ENCODE peak calls at places on chromosomes 1 and 21, in nine cellular contexts. One of them, this sample, is unnamed.

GRCh38 chr1:205576805-205577761 is 54.7 kb downstream of the ELK4 start:
- DNase-seq in lower leg skin: no peak
- DNase-seq in HCT116: no peak
- DNase-seq in tibial nerve: no peak
- DNase-seq in heart left ventricle: no peak
- DNase-seq in Peyer's patch: no peak
- DNase-seq in sigmoid colon: peak
- DNase-seq in IMR-90: no peak
- DNase-seq in GM12878: no peak
- DNase-seq in this sample: no peak

GRCh38 chr21:42681296-42682206 is 28.1 kb downstream of the PDE9A start:
- DNase-seq in tibial nerve: no peak
- DNase-seq in IMR-90: no peak
- DNase-seq in GM12878: no peak
- DNase-seq in lower leg skin: no peak
- DNase-seq in HCT116: no peak
- DNase-seq in Peyer's patch: no peak
- DNase-seq in heart left ventricle: no peak
- DNase-seq in sigmoid colon: no peak
- DNase-seq in this sample: no peak

GRCh38 chr1:171218661-171219060 is 29.6 kb upstream of the FMO1 start:
- DNase-seq in GM12878: no peak
- DNase-seq in heart left ventricle: no peak
- DNase-seq in tibial nerve: no peak
- DNase-seq in lower leg skin: no peak
- DNase-seq in Peyer's patch: no peak
- DNase-seq in IMR-90: no peak
- DNase-seq in sigmoid colon: no peak
- DNase-seq in HCT116: no peak
- DNase-seq in this sample: no peak

GRCh38 chr1:184191181-184191601 is 139.7 kb downstream of the TSEN15 start:
- DNase-seq in lower leg skin: peak
- DNase-seq in Peyer's patch: no peak
- DNase-seq in tibial nerve: no peak
- DNase-seq in IMR-90: peak
- DNase-seq in sigmoid colon: peak
- DNase-seq in heart left ventricle: peak
- DNase-seq in HCT116: no peak
- DNase-seq in GM12878: no peak
- DNase-seq in this sample: no peak

GRCh38 chr1:206899717-206900116 is 2.5 kb downstream of the IL24 start:
- DNase-seq in heart left ventricle: no peak
- DNase-seq in lower leg skin: no peak
- DNase-seq in sigmoid colon: no peak
- DNase-seq in tibial nerve: no peak
- DNase-seq in HCT116: no peak
- DNase-seq in Peyer's patch: no peak
- DNase-seq in IMR-90: no peak
- DNase-seq in GM12878: no peak
- DNase-seq in this sample: no peak

GRCh38 chr1:35049116-35049515 is 17.4 kb upstream of the ZMYM6 start:
- DNase-seq in HCT116: no peak
- DNase-seq in Peyer's patch: no peak
- DNase-seq in lower leg skin: no peak
- DNase-seq in GM12878: no peak
- DNase-seq in sigmoid colon: no peak
- DNase-seq in heart left ventricle: no peak
- DNase-seq in IMR-90: no peak
- DNase-seq in tibial nerve: no peak
- DNase-seq in this sample: no peak

GRCh38 chr1:200561856-200562214 is 58.7 kb downstream of the KIF14 start:
- DNase-seq in heart left ventricle: no peak
- DNase-seq in GM12878: no peak
- DNase-seq in tibial nerve: no peak
- DNase-seq in lower leg skin: no peak
- DNase-seq in Peyer's patch: no peak
- DNase-seq in sigmoid colon: no peak
- DNase-seq in IMR-90: no peak
- DNase-seq in HCT116: no peak
- DNase-seq in this sample: no peak

GRCh38 chr1:155062151-155062686 is 1.3 kb upstream of the EFNA4 start:
- DNase-seq in IMR-90: no peak
- DNase-seq in heart left ventricle: no peak
- DNase-seq in HCT116: no peak
- DNase-seq in sigmoid colon: no peak
- DNase-seq in GM12878: no peak
- DNase-seq in lower leg skin: no peak
- DNase-seq in Peyer's patch: no peak
- DNase-seq in tibial nerve: no peak
- DNase-seq in this sample: peak

GRCh38 chr1:171817511-171818265 is 23.6 kb upstream of the DNM3 start:
- DNase-seq in tibial nerve: no peak
- DNase-seq in HCT116: peak
- DNase-seq in Peyer's patch: no peak
- DNase-seq in GM12878: no peak
- DNase-seq in heart left ventricle: no peak
- DNase-seq in sigmoid colon: no peak
- DNase-seq in IMR-90: peak
- DNase-seq in lower leg skin: peak
- DNase-seq in this sample: no peak

GRCh38 chr1:185559684-185560310 is 174.4 kb upstream of the HMCN1 start:
- DNase-seq in lower leg skin: peak
- DNase-seq in tibial nerve: no peak
- DNase-seq in sigmoid colon: no peak
- DNase-seq in Peyer's patch: peak
- DNase-seq in heart left ventricle: peak
- DNase-seq in IMR-90: peak
- DNase-seq in HCT116: peak
- DNase-seq in GM12878: peak
- DNase-seq in this sample: peak

GRCh38 chr1:2778220-2778592 is 23.3 kb downstream of the TTC34 start:
- DNase-seq in tibial nerve: no peak
- DNase-seq in HCT116: no peak
- DNase-seq in GM12878: no peak
- DNase-seq in Peyer's patch: peak
- DNase-seq in heart left ventricle: no peak
- DNase-seq in lower leg skin: no peak
- DNase-seq in sigmoid colon: peak
- DNase-seq in IMR-90: no peak
- DNase-seq in this sample: peak

GRCh38 chr1:15618685-15619525 is 1.6 kb downstream of the DDI2 start:
- DNase-seq in Peyer's patch: no peak
- DNase-seq in lower leg skin: peak
- DNase-seq in heart left ventricle: no peak
- DNase-seq in tibial nerve: no peak
- DNase-seq in IMR-90: peak
- DNase-seq in sigmoid colon: no peak
- DNase-seq in GM12878: no peak
- DNase-seq in HCT116: no peak
- DNase-seq in this sample: no peak

GRCh38 chr1:225460737-225461532 is 33.1 kb upstream of the LBR start:
- DNase-seq in GM12878: no peak
- DNase-seq in lower leg skin: no peak
- DNase-seq in tibial nerve: no peak
- DNase-seq in sigmoid colon: peak
- DNase-seq in HCT116: no peak
- DNase-seq in IMR-90: no peak
- DNase-seq in Peyer's patch: no peak
- DNase-seq in heart left ventricle: no peak
- DNase-seq in this sample: no peak

GRCh38 chr21:30207252-30207579 is 8.7 kb downstream of the CLDN8 start:
- DNase-seq in HCT116: no peak
- DNase-seq in lower leg skin: no peak
- DNase-seq in Peyer's patch: no peak
- DNase-seq in IMR-90: no peak
- DNase-seq in heart left ventricle: no peak
- DNase-seq in sigmoid colon: no peak
- DNase-seq in GM12878: no peak
- DNase-seq in tibial nerve: no peak
- DNase-seq in this sample: no peak
- H3K4me3 ChIP-seq in HCT116: no peak
- H3K4me3 ChIP-seq in lower leg skin: no peak
- H3K4me3 ChIP-seq in Peyer's patch: no peak
- H3K4me3 ChIP-seq in IMR-90: no peak
- H3K4me3 ChIP-seq in heart left ventricle: no peak
- H3K4me3 ChIP-seq in sigmoid colon: no peak
- H3K4me3 ChIP-seq in GM12878: no peak
- H3K4me3 ChIP-seq in tibial nerve: no peak
- H3K4me3 ChIP-seq in this sample: no peak

DNA sequence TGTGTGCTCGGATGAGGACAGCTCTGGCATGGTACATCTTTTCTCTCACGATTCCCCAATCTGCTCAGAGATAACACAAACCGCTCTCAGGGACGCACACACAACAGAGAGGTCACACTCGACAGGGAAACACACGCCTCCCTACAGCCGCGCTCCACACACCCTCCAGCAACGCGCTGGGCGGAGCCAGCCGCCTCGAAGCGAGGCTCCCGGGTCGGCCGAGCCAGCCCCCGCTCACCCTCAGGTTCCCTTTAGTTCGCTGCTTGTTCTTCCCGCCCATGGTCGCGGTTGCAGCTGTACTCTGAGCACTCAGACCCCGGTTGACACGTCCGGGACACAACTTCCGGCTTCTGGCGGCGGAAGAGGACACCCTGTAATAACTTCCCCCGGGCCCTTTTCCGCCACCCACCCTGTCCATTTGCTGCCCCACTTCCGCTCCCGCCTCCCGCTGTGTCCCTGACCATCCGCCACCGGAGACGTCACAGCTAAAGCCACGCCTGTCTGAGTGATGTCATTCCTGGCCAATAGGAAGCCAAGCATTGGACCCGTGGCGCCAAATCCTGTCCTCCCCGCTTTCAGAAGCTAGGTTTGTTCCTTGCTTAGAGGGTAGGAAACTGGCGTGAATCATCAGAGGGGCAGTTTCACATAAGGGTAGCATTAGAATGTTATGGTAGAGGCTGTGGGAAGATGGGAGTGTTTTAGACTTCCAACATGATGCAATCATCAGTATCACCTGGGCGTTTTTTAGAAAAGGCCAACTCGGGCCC is at the start of gene LTN1:
- DNase-seq in sigmoid colon: peak
- DNase-seq in HCT116: peak
- DNase-seq in lower leg skin: peak
- DNase-seq in IMR-90: peak
- DNase-seq in tibial nerve: peak
- DNase-seq in GM12878: peak
- DNase-seq in Peyer's patch: peak
- DNase-seq in heart left ventricle: peak
- DNase-seq in this sample: peak
- TF ChIP-seq POLR2A in sigmoid colon: peak
- TF ChIP-seq POLR2A in HCT116: peak
- TF ChIP-seq POLR2A in lower leg skin: peak
- TF ChIP-seq POLR2A in IMR-90: peak
- TF ChIP-seq POLR2A in tibial nerve: peak
- TF ChIP-seq POLR2A in GM12878: peak
- TF ChIP-seq POLR2A in Peyer's patch: peak
- TF ChIP-seq POLR2A in heart left ventricle: peak
- TF ChIP-seq POLR2A in this sample: peak

GRCh38 chr1:6578624-6579373 is 995 bp upstream of the ZBTB48 start:
- DNase-seq in tibial nerve: no peak
- DNase-seq in sigmoid colon: no peak
- DNase-seq in IMR-90: no peak
- DNase-seq in HCT116: no peak
- DNase-seq in Peyer's patch: no peak
- DNase-seq in GM12878: no peak
- DNase-seq in lower leg skin: no peak
- DNase-seq in heart left ventricle: no peak
- DNase-seq in this sample: no peak
- H3K4me3 ChIP-seq in tibial nerve: peak
- H3K4me3 ChIP-seq in sigmoid colon: peak
- H3K4me3 ChIP-seq in IMR-90: no peak
- H3K4me3 ChIP-seq in HCT116: no peak
- H3K4me3 ChIP-seq in Peyer's patch: peak
- H3K4me3 ChIP-seq in GM12878: no peak
- H3K4me3 ChIP-seq in lower leg skin: no peak
- H3K4me3 ChIP-seq in heart left ventricle: peak
- H3K4me3 ChIP-seq in this sample: peak

GRCh38 chr1:153774036-153774435 is 1.2 kb upstream of the SLC27A3 start:
- DNase-seq in tibial nerve: no peak
- DNase-seq in HCT116: no peak
- DNase-seq in lower leg skin: no peak
- DNase-seq in sigmoid colon: no peak
- DNase-seq in Peyer's patch: no peak
- DNase-seq in IMR-90: no peak
- DNase-seq in heart left ventricle: no peak
- DNase-seq in GM12878: no peak
- DNase-seq in this sample: no peak

GRCh38 chr1:153774780-153775431 is at the start of gene SLC27A3:
- DNase-seq in HCT116: peak
- DNase-seq in tibial nerve: peak
- DNase-seq in GM12878: no peak
- DNase-seq in Peyer's patch: peak
- DNase-seq in lower leg skin: peak
- DNase-seq in sigmoid colon: peak
- DNase-seq in heart left ventricle: peak
- DNase-seq in IMR-90: no peak
- DNase-seq in this sample: peak

GRCh38 chr1:153776971-153777370 is 1.8 kb downstream of the SLC27A3 start:
- DNase-seq in sigmoid colon: no peak
- DNase-seq in Peyer's patch: no peak
- DNase-seq in HCT116: no peak
- DNase-seq in heart left ventricle: no peak
- DNase-seq in lower leg skin: no peak
- DNase-seq in tibial nerve: no peak
- DNase-seq in IMR-90: no peak
- DNase-seq in GM12878: no peak
- DNase-seq in this sample: no peak

GRCh38 chr1:153776352-153776751 is 1.1 kb downstream of the SLC27A3 start:
- DNase-seq in tibial nerve: no peak
- DNase-seq in GM12878: no peak
- DNase-seq in heart left ventricle: no peak
- DNase-seq in sigmoid colon: no peak
- DNase-seq in HCT116: no peak
- DNase-seq in IMR-90: no peak
- DNase-seq in Peyer's patch: no peak
- DNase-seq in lower leg skin: no peak
- DNase-seq in this sample: no peak

DNA sequence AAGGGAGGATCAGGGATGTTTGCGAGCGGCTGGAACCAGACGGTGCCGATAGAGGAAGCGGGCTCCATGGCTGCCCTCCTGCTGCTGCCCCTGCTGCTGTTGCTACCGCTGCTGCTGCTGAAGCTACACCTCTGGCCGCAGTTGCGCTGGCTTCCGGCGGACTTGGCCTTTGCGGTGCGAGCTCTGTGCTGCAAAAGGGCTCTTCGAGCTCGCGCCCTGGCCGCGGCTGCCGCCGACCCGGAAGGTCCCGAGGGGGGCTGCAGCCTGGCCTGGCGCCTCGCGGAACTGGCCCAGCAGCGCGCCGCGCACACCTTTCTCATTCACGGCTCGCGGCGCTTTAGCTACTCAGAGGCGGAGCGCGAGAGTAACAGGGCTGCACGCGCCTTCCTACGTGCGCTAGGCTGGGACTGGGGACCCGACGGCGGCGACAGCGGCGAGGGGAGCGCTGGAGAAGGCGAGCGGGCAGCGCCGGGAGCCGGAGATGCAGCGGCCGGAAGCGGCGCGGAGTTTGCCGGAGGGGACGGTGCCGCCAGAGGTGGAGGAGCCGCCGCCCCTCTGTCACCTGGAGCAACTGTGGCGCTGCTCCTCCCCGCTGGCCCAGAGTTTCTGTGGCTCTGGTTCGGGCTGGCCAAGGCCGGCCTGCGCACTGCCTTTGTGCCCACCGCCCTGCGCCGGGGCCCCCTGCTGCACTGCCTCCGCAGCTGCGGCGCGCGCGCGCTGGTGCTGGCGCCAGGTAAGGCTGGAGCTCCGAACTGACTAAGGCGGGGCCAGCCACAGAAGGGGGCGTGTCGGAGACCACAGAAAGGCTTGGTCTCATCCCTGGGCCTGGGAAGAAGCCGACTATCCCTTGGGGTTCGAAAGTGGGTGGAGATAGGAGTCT is 465 bp downstream of the SLC27A3 start:
- DNase-seq in Peyer's patch: peak
- DNase-seq in HCT116: peak
- DNase-seq in IMR-90: peak
- DNase-seq in lower leg skin: peak
- DNase-seq in GM12878: no peak
- DNase-seq in tibial nerve: peak
- DNase-seq in heart left ventricle: peak
- DNase-seq in sigmoid colon: peak
- DNase-seq in this sample: peak
- TF ChIP-seq POLR2A in Peyer's patch: no peak
- TF ChIP-seq POLR2A in HCT116: peak
- TF ChIP-seq POLR2A in IMR-90: no peak
- TF ChIP-seq POLR2A in lower leg skin: no peak
- TF ChIP-seq POLR2A in GM12878: peak
- TF ChIP-seq POLR2A in tibial nerve: no peak
- TF ChIP-seq POLR2A in heart left ventricle: no peak
- TF ChIP-seq POLR2A in sigmoid colon: peak
- TF ChIP-seq POLR2A in this sample: peak